ENCODE peak calls at places on chromosomes 7 and 10, in nine cellular contexts. S is astrocyte; R is AG04449; E is T-helper 17 cell; T is activated T-cell treated with anti-CD3 and anti-CD28 coated beads, Interleukin-2, amount 50 U/mL, for 72 hours; O is SK-N-SH; C is NCI-H2081; P is WTC11; M is cardiac fibroblast. L is an unnamed sample.

GRCh38 chr10:59724098-59724938 is 14.7 kb upstream of the SLC16A9 start:
- DNase-seq in S (peak), R (no peak), E (no peak), T (no peak), O (no peak), C (no peak), P (no peak), M (no peak), L (no peak)

GRCh38 chr7:27277628-27278027 is 35.0 kb downstream of the EVX1 start:
- DNase-seq in S (no peak), R (no peak), E (no peak), T (no peak), O (no peak), C (no peak), P (no peak), M (peak), L (peak)

GRCh38 chr10:8444630-8445029 is 390.1 kb downstream of the GATA3 start:
- DNase-seq in S (peak), R (no peak), E (no peak), T (peak), O (peak), C (no peak), P (peak), M (peak), L (no peak)

GRCh38 chr10:95447733-95448132 is 113.4 kb downstream of the SORBS1 start:
- DNase-seq in S (peak), R (no peak), E (no peak), T (no peak), O (no peak), C (no peak), P (no peak), M (peak), L (no peak)

GRCh38 chr7:8365499-8366110 is 67.8 kb upstream of the NXPH1 start:
- DNase-seq in S (no peak), R (no peak), E (no peak), T (no peak), O (no peak), C (peak), P (no peak), M (peak), L (peak)

GRCh38 chr7:127831312-127832212 is 179.6 kb downstream of the SND1 start:
- DNase-seq in S (no peak), R (no peak), E (no peak), T (no peak), O (peak), C (peak), P (no peak), M (no peak), L (no peak)

GRCh38 chr10:132449051-132449825 is 52.2 kb downstream of the PWWP2B start:
- DNase-seq in S (no peak), R (no peak), E (no peak), T (no peak), O (peak), C (no peak), P (peak), M (no peak), L (no peak)

GRCh38 chr7:111855161-111855841 is 293.0 kb upstream of the IMMP2L start:
- DNase-seq in S (peak), R (peak), E (no peak), T (no peak), O (peak), C (no peak), P (peak), M (peak), L (peak)

GRCh38 chr7:20596653-20597052 is 18.8 kb upstream of the ABCB5 start:
- DNase-seq in S (peak), R (peak), E (no peak), T (no peak), O (no peak), C (no peak), P (no peak), M (peak), L (peak)

GRCh38 chr7:143882611-143883078 is 19.3 kb downstream of the TCAF1 start:
- DNase-seq in S (peak), R (no peak), E (no peak), T (no peak), O (peak), C (peak), P (peak), M (peak), L (peak)

GRCh38 chr7:150631084-150631824 is 931 bp downstream of the GIMAP6 start:
- DNase-seq in S (no peak), R (no peak), E (no peak), T (peak), O (no peak), C (no peak), P (no peak), M (no peak), L (no peak)

GRCh38 chr7:24378871-24379608 is 95.0 kb downstream of the NPY start:
- DNase-seq in S (peak), R (no peak), E (no peak), T (no peak), O (no peak), C (no peak), P (no peak), M (peak), L (peak)

GRCh38 chr7:79761876-79762429 is 308.5 kb upstream of the MAGI2 start:
- DNase-seq in S (no peak), R (no peak), E (no peak), T (no peak), O (no peak), C (no peak), P (no peak), M (peak), L (no peak)

GRCh38 chr7:69814421-69814962 is 216.2 kb downstream of the AUTS2 start:
- DNase-seq in S (peak), R (peak), E (no peak), T (no peak), O (no peak), C (peak), P (no peak), M (no peak), L (peak)

GRCh38 chr7:152859781-152860191 is 100.2 kb downstream of the ACTR3B start:
- DNase-seq in S (no peak), R (no peak), E (no peak), T (no peak), O (peak), C (no peak), P (peak), M (peak), L (no peak)

GRCh38 chr10:122022276-122022675 is 33.3 kb downstream of the TACC2 start:
- DNase-seq in S (no peak), R (no peak), E (no peak), T (no peak), O (no peak), C (no peak), P (no peak), M (no peak), L (no peak)

GRCh38 chr10:29471483-29471859 is 163.3 kb downstream of the SVIL start:
- DNase-seq in S (peak), R (peak), E (no peak), T (no peak), O (no peak), C (no peak), P (no peak), M (peak), L (peak)

GRCh38 chr7:98945852-98946251 is 67.5 kb downstream of the TRRAP start:
- DNase-seq in S (no peak), R (no peak), E (no peak), T (no peak), O (no peak), C (no peak), P (no peak), M (no peak), L (no peak)

GRCh38 chr10:125152646-125153368 is 7.6 kb downstream of the CTBP2 start:
- DNase-seq in S (no peak), R (no peak), E (no peak), T (no peak), O (no peak), C (no peak), P (no peak), M (no peak), L (peak)

GRCh38 chr7:44980393-44981034 is 1.7 kb upstream of the MYO1G start:
- DNase-seq in S (peak), R (no peak), E (peak), T (peak), O (no peak), C (no peak), P (no peak), M (peak), L (no peak)

GRCh38 chr10:48626986-48627731 is 22.3 kb upstream of the ARHGAP22 start:
- DNase-seq in S (no peak), R (no peak), E (no peak), T (no peak), O (no peak), C (no peak), P (no peak), M (no peak), L (no peak)

GRCh38 chr7:50379082-50379481 is 71.1 kb downstream of the FIGNL1 start:
- DNase-seq in S (no peak), R (no peak), E (no peak), T (no peak), O (no peak), C (peak), P (peak), M (no peak), L (no peak)

GRCh38 chr10:111756541-111757061 is 427.0 kb downstream of the GPAM start:
- DNase-seq in S (no peak), R (no peak), E (no peak), T (peak), O (peak), C (peak), P (peak), M (peak), L (no peak)

GRCh38 chr7:130149575-130150139 is 55.5 kb downstream of the TMEM209 start:
- DNase-seq in S (no peak), R (no peak), E (no peak), T (no peak), O (no peak), C (peak), P (no peak), M (no peak), L (no peak)

GRCh38 chr7:13990319-13990983 is 985 bp upstream of the ETV1 start:
- DNase-seq in S (peak), R (no peak), E (no peak), T (no peak), O (peak), C (peak), P (peak), M (peak), L (peak)

L was measured in adipocyte.